ENCODE peak calls at places on chromosomes 7 and 10, in six cellular contexts. T is H9, K is neuronal stem cell, L is H1, H is trophoblast cell, Z is mesenchymal stem cell. O is an unnamed sample.
A peak's percentile ranks its signal among the peaks of the same experiment; 100 is the strongest.

GRCh38 chr7:120742370-120742769 is 115.6 kb downstream of the TSPAN12 start:
- DNase-seq in T (peak; percentile 62), K (peak; percentile 36), L (no peak), H (no peak), Z (no peak), O (no peak)

GRCh38 chr7:27248911-27249723 is 6.5 kb downstream of the EVX1 start:
- DNase-seq in T (no peak), K (no peak), L (no peak), H (no peak), Z (no peak), O (no peak)

GRCh38 chr10:11440250-11441150 is 170.9 kb downstream of the USP6NL start:
- DNase-seq in T (peak; percentile 12), K (no peak), L (no peak), H (no peak), Z (no peak), O (no peak)

GRCh38 chr7:23242321-23242720 is 4.3 kb upstream of the GPNMB start:
- DNase-seq in T (no peak), K (no peak), L (no peak), H (no peak), Z (no peak), O (peak; percentile 11)

GRCh38 chr10:24009736-24010135 is 199.2 kb upstream of the KIAA1217 start:
- DNase-seq in T (no peak), K (no peak), L (no peak), H (no peak), Z (no peak), O (no peak)

GRCh38 chr7:11881680-11882079 is 49.7 kb upstream of the THSD7A start:
- DNase-seq in T (no peak), K (no peak), L (no peak), H (no peak), Z (no peak), O (no peak)

GRCh38 chr10:101941871-101942270 is 98.3 kb upstream of the KCNIP2 start:
- DNase-seq in T (no peak), K (no peak), L (no peak), H (no peak), Z (peak; percentile 56), O (peak; percentile 59)

GRCh38 chr7:22934023-22934422 is 79.9 kb downstream of the HYCC1 start:
- DNase-seq in T (no peak), K (no peak), L (no peak), H (no peak), Z (peak; percentile 17), O (no peak)

GRCh38 chr7:83996879-83997278 is 197.7 kb downstream of the SEMA3A start:
- DNase-seq in T (no peak), K (no peak), L (no peak), H (no peak), Z (no peak), O (peak; percentile 31)

GRCh38 chr10:15751048-15751447 is 31.3 kb upstream of the ITGA8 start:
- DNase-seq in T (no peak), K (no peak), L (no peak), H (no peak), Z (no peak), O (no peak)

GRCh38 chr7:38863609-38864291 is 45.2 kb downstream of the VPS41 start:
- DNase-seq in T (no peak), K (no peak), L (peak; percentile 9), H (peak; percentile 59), Z (no peak), O (no peak)

GRCh38 chr10:56623064-56623463 is 262.0 kb upstream of the ZWINT start:
- DNase-seq in T (no peak), K (no peak), L (no peak), H (no peak), Z (no peak), O (no peak)

GRCh38 chr10:43390791-43391190 is 18.2 kb downstream of the HNRNPF start:
- DNase-seq in T (peak; percentile 44), K (no peak), L (no peak), H (no peak), Z (peak; percentile 70), O (peak; percentile 49)

GRCh38 chr10:108801775-108802516 is 1121.4 kb downstream of the XPNPEP1 start:
- DNase-seq in T (no peak), K (no peak), L (no peak), H (no peak), Z (peak; percentile 65), O (peak; percentile 70)

GRCh38 chr10:72426982-72427381 is 72.3 kb upstream of the DNAJB12 start:
- DNase-seq in T (peak; percentile 54), K (peak; percentile 18), L (no peak), H (no peak), Z (no peak), O (no peak)

GRCh38 chr7:17545348-17545747 is 246.9 kb downstream of the AHR start:
- DNase-seq in T (no peak), K (no peak), L (no peak), H (no peak), Z (no peak), O (no peak)

GRCh38 chr10:79139124-79139835 is 70.5 kb downstream of the ZMIZ1 start:
- DNase-seq in T (no peak), K (no peak), L (no peak), H (peak; percentile 62), Z (peak; percentile 99), O (peak; percentile 97)

GRCh38 chr7:80699030-80699638 is 60.7 kb downstream of the CD36 start:
- DNase-seq in T (no peak), K (peak; percentile 51), L (no peak), H (no peak), Z (peak; percentile 67), O (peak; percentile 63)

GRCh38 chr10:101038486-101038885 is 7.5 kb downstream of the SFXN3 start:
- DNase-seq in T (peak; percentile 52), K (no peak), L (no peak), H (no peak), Z (no peak), O (no peak)

GRCh38 chr7:99693100-99693426 is 13.3 kb upstream of the CYP3A5 start:
- DNase-seq in T (no peak), K (no peak), L (no peak), H (no peak), Z (no peak), O (no peak)

GRCh38 chr7:99694912-99695304 is 15.1 kb upstream of the CYP3A5 start:
- DNase-seq in T (no peak), K (no peak), L (no peak), H (no peak), Z (no peak), O (no peak)

GRCh38 chr7:99694201-99694911 is 14.6 kb upstream of the CYP3A5 start:
- DNase-seq in T (no peak), K (no peak), L (no peak), H (no peak), Z (no peak), O (no peak)

GRCh38 chr7:99693427-99694200 is 13.8 kb upstream of the CYP3A5 start:
- DNase-seq in T (peak; percentile 86), K (peak; percentile 32), L (no peak), H (no peak), Z (peak; percentile 21), O (no peak)
- H4K91ac ChIP-seq in T (no peak overlapping the region), K (no peak overlapping the region), L (no peak overlapping the region), H (peak overlapping the region; percentile 2), Z (no peak overlapping the region), O (no peak overlapping the region)

GRCh38 chr7:65812281-65812680 is 60.6 kb upstream of the VKORC1L1 start:
- DNase-seq in T (no peak), K (no peak), L (no peak), H (no peak), Z (no peak), O (peak; percentile 72)

GRCh38 chr7:65804887-65805286 is 68.0 kb upstream of the VKORC1L1 start:
- DNase-seq in T (no peak), K (no peak), L (no peak), H (no peak), Z (no peak), O (no peak)

GRCh38 chr7:65809982-65810288 is 62.9 kb upstream of the VKORC1L1 start:
- DNase-seq in T (no peak), K (no peak), L (no peak), H (no peak), Z (no peak), O (no peak)

DNA sequence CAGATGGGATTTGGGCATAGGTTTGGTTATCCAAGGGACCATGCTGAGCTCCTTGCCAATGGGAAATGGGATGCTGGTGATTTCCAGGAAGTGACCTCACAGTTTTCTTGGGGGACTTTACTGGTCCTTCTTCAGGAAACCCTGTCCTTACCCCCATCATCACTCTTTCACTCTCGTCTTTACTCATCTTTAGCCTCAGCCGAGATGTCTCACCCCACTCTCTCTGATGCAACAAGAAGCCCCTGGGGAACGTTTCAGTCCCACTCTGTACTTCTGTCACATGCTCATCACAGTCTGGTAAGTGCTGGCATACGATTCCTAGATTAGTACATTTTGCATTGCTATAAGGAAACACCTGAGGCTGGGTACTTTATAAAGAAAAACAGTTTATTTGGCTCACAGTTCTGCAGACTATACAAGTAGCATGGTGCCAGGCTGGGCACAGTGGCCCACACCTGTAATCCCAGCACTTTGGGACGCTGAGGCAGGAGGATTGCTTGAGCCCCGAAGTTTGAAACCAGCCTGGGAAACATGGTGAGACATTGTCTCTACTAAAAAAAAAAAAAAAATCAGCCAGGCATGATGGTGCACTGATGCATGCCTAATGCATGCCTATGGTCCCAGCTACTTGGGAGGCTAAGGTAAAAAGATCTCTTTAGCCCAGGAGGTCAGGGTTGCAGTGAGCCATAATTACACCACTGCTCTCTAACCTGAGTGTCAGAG is 63.5 kb upstream of the VKORC1L1 start:
- DNase-seq in T (no peak), K (no peak), L (no peak), H (no peak), Z (no peak), O (no peak)
- H3K4me2 ChIP-seq in T (no peak overlapping the region), K (no peak overlapping the region), L (no peak overlapping the region), H (no peak overlapping the region), Z (no peak overlapping the region), O (no peak overlapping the region)

GRCh38 chr10:132576671-132577349 is 39.2 kb downstream of the INPP5A start:
- DNase-seq in T (no peak), K (no peak), L (no peak), H (no peak), Z (no peak), O (no peak)
- H3K27ac ChIP-seq in T (no peak overlapping the region), K (no peak overlapping the region), L (no peak overlapping the region), H (no peak overlapping the region), Z (no peak overlapping the region), O (no peak overlapping the region)

GRCh38 chr10:93752761-93753160 is 5.0 kb upstream of the LGI1 start:
- DNase-seq in T (no peak), K (no peak), L (no peak), H (peak; percentile 78), Z (peak; percentile 94), O (peak; percentile 34)

GRCh38 chr10:93753621-93754250 is 4.0 kb upstream of the LGI1 start:
- DNase-seq in T (no peak), K (no peak), L (no peak), H (no peak), Z (peak; percentile 89), O (no peak)

GRCh38 chr10:93755443-93756127 is 2.2 kb upstream of the LGI1 start:
- DNase-seq in T (no peak), K (no peak), L (no peak), H (no peak), Z (peak; percentile 40), O (no peak)

GRCh38 chr10:93756128-93756517 is 1.6 kb upstream of the LGI1 start:
- DNase-seq in T (no peak), K (no peak), L (no peak), H (no peak), Z (no peak), O (no peak)

DNA sequence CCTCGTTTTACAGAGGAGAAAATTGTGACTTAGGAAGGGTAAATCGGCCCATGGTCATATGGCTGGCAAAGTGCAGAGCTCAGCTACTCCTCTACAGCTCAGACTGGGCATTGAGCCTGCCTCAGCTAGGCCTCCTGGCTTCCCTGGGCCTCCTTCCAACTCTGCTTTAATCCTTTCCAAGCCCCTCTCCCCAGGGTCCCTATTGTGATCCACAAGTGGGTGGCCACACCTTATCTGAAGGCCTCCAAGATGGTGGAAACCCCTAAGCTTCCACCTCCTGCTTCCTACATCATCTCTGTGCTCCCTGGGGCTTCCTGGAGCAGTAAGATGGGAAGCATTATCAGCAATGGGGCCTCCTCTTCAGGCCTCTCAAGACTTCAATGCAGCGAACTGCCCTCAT is 3.0 kb upstream of the LGI1 start:
- DNase-seq in T (no peak), K (no peak), L (no peak), H (no peak), Z (no peak), O (no peak)
- H4K91ac ChIP-seq in T (no peak overlapping the region), K (no peak overlapping the region), L (no peak overlapping the region), H (peak overlapping the region; percentile 83), Z (peak overlapping the region; percentile 69), O (no peak overlapping the region)

O was measured in IMR-90.